ENCODE peak calls at places on chromosomes 5 and 9, in eight cellular contexts. U, K, Q, A, G, C, M and S are unnamed samples.

GRCh38 chr5:72302171-72302570 is 17.9 kb downstream of the MRPS27 start:
- DNase-seq in C (no peak), Q (no peak), G (no peak), A (no peak), K (no peak), M (no peak), U (no peak), S (no peak)

GRCh38 chr9:109918359-109919163 is 138.6 kb downstream of the PALM2AKAP2 start:
- DNase-seq in Q (no peak), C (no peak), A (no peak), U (no peak), K (no peak), M (peak), G (no peak), S (no peak)

GRCh38 chr5:56470007-56470406 is 236.9 kb upstream of the ANKRD55 start:
- DNase-seq in U (no peak), K (no peak), G (no peak), C (no peak), Q (no peak), A (no peak), M (no peak), S (no peak)

GRCh38 chr9:123120953-123121352 is 87.5 kb downstream of the GPR21 start:
- DNase-seq in K (no peak), C (no peak), G (no peak), U (no peak), A (no peak), M (peak), Q (no peak), S (no peak)

GRCh38 chr9:119195521-119195920 is 173.7 kb downstream of the BRINP1 start:
- DNase-seq in G (no peak), Q (no peak), M (no peak), U (no peak), K (no peak), C (no peak), A (no peak), S (no peak)

GRCh38 chr9:112434487-112434886 is 52.1 kb upstream of the KIAA1958 start:
- DNase-seq in A (no peak), C (no peak), Q (no peak), G (no peak), U (no peak), K (no peak), M (no peak), S (no peak)

GRCh38 chr5:95961617-95962474 is at the start of gene ELL2:
- DNase-seq in U (peak), A (peak), C (peak), M (peak), G (peak), K (peak), Q (peak), S (peak)

GRCh38 chr5:60173672-60174071 is 280.1 kb upstream of the PDE4D start:
- DNase-seq in C (no peak), K (no peak), M (no peak), A (no peak), Q (no peak), G (no peak), U (no peak), S (no peak)

GRCh38 chr5:137481596-137481995 is 17.5 kb downstream of the SPOCK1 start:
- DNase-seq in A (no peak), K (no peak), G (no peak), C (no peak), U (peak), Q (no peak), M (no peak), S (no peak)

GRCh38 chr9:37369671-37370070 is 52.8 kb upstream of the GRHPR start:
- DNase-seq in U (no peak), Q (no peak), C (no peak), M (no peak), K (no peak), A (no peak), G (no peak), S (no peak)
- H3K4me3 ChIP-seq in U (no peak), Q (no peak), C (no peak), M (no peak), K (no peak), A (no peak), G (no peak), S (no peak)

GRCh38 chr5:151098185-151098813 is 17.5 kb upstream of the TNIP1 start:
- DNase-seq in M (no peak), C (no peak), K (no peak), U (no peak), A (no peak), Q (no peak), G (no peak), S (no peak)
- H3K27ac ChIP-seq in M (no peak), C (no peak), K (no peak), U (no peak), A (peak), Q (no peak), G (no peak), S (peak)

GRCh38 chr5:132746592-132747063 is 598 bp upstream of the CCNI2 start:
- DNase-seq in M (peak), K (no peak), Q (no peak), G (peak), U (no peak), A (no peak), C (no peak), S (no peak)

GRCh38 chr5:132749506-132749905 is 2.3 kb downstream of the CCNI2 start:
- DNase-seq in K (no peak), M (no peak), A (no peak), Q (no peak), G (peak), C (no peak), U (no peak), S (no peak)

GRCh38 chr5:132748522-132749000 is 1.3 kb downstream of the CCNI2 start:
- DNase-seq in Q (no peak), M (no peak), K (no peak), U (peak), G (peak), A (no peak), C (no peak), S (no peak)

GRCh38 chr5:132747693-132748440 is 641 bp downstream of the CCNI2 start:
- DNase-seq in Q (no peak), G (peak), M (no peak), U (no peak), A (peak), C (no peak), K (no peak), S (no peak)

DNA sequence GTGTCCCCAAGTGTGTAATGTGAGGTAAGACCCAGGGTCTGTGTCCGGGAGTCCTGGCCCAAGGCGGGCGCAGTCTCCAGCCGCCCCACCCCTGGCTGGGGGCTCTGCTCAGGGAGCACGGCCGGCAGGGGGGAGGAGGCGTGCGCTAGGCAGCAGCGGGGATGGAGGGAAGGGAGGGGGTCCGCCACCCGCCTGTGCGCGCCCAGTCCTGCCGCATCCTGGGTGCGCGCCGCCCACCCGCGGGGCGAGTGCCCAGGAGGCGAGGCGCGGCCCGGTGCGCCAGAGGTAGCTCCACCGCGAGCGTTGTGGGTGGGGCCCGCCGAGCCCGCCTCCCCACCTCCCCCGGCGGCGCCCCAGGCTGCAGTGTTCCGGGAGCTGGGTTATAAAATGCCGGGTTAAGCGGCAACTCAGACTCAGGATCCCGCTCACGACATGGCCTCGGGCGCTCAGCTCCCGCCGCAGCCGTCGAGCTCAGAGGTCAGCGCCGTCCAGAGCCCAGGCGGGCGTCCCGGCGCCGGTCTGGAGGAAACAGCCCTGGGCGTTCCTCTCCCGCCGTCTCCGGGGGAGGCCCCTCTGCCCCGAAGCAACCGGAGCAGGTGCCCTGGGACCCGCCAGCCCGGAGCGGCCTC is at the start of gene CCNI2:
- DNase-seq in G (peak), U (peak), C (no peak), K (no peak), Q (no peak), M (no peak), A (peak), S (no peak)
- H3K4me3 ChIP-seq in G (peak), U (peak), C (peak), K (peak), Q (peak), M (peak), A (peak), S (peak)

DNA sequence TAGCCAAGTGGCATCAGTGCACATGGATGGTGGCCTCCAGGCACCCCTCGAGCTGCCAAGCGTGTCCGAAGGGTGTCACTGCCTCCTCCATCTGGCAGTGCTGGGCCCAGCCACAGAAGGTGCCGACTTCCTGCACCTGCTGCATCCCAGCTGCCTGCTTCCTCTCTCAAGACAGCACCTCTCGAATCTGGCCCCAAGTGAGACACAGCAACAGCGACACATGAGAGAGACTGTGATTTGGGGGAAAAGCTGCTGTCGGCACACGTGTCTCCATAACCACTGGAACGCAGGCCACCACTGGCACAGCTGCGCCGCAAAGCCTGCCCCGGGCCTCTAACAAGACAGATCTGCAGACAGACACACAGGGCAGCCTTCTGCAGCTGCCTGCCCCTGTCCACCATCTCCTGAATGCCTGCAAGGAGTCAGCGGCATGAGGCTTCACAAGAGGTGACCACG is 8.8 kb downstream of the CLPTM1L start:
- DNase-seq in U (no peak), G (no peak), M (no peak), C (no peak), K (no peak), Q (no peak), A (peak), S (no peak)
- H3K27ac ChIP-seq in U (no peak), G (no peak), M (no peak), C (no peak), K (no peak), Q (no peak), A (no peak), S (no peak)

GRCh38 chr9:36470891-36471290 is 70.8 kb upstream of the RNF38 start:
- DNase-seq in G (no peak), U (peak), A (peak), M (peak), Q (no peak), K (no peak), C (peak), S (peak)
- H3K4me3 ChIP-seq in G (peak), U (peak), A (peak), M (peak), Q (peak), K (peak), C (peak), S (no peak)

DNA sequence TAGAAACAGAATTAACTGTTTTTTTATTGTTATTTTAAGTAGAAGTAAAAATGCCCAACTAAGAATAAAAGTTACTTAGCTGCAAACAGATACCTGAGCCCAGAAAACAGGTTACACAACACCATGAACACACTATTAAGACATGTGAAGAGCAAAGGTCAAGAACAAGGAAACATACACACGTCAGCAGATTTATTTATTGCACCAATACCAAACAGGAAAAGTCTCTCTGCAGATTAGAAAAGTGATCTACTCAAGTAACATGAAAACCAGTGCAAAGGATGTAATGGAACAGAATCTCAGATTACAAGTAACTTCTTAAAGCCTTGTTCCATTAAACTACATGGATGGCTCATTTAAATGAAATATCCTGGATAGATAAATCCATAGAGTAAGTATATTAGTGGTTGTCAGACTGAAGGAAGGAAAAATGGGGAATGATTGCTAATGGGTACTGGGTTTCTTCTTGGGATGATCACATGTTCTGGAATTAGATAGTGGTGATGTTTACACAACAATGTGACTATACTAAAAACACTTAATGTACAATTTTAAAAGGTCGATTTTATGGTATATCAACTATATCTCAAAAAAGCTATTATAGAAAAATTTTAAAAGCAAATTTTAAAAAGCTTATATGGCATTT is 6.1 kb downstream of the SAR1B start:
- DNase-seq in M (peak), U (peak), K (no peak), A (no peak), G (no peak), C (no peak), Q (no peak), S (peak)
- H3K27ac ChIP-seq in M (no peak), U (no peak), K (peak), A (peak), G (no peak), C (no peak), Q (peak), S (no peak)

GRCh38 chr9:1096155-1096964 is 46.2 kb downstream of the DMRT2 start:
- DNase-seq in U (no peak), G (no peak), K (no peak), A (no peak), M (no peak), C (no peak), Q (no peak), S (no peak)

GRCh38 chr9:1098551-1098950 is 48.4 kb downstream of the DMRT2 start:
- DNase-seq in M (no peak), C (no peak), A (no peak), U (no peak), K (no peak), G (no peak), Q (no peak), S (no peak)

GRCh38 chr9:1102010-1102712 is 52.0 kb downstream of the DMRT2 start:
- DNase-seq in K (no peak), Q (no peak), A (no peak), C (no peak), U (no peak), G (no peak), M (no peak), S (no peak)

GRCh38 chr9:1100945-1101344 is 50.8 kb downstream of the DMRT2 start:
- DNase-seq in G (no peak), K (no peak), M (peak), Q (no peak), U (peak), A (peak), C (no peak), S (peak)

GRCh38 chr9:1100192-1100591 is 50.0 kb downstream of the DMRT2 start:
- DNase-seq in A (no peak), U (no peak), M (no peak), C (no peak), Q (no peak), K (no peak), G (no peak), S (no peak)
- H3K4me3 ChIP-seq in A (no peak), U (no peak), M (no peak), C (no peak), Q (no peak), K (no peak), G (no peak), S (no peak)